ENCODE peak calls at places on chromosomes 3 and 15, in nine cellular contexts. X, J, K, U, V, F, I, C and S are unnamed samples.

GRCh38 chr3:51682079-51682478 is 11.0 kb downstream of the TEX264 start:
- DNase-seq in X (no peak), J (peak), K (peak), U (peak), V (peak), F (no peak), I (peak), C (peak), S (peak)

GRCh38 chr15:77497942-77498361 is 77.3 kb downstream of the HMG20A start:
- DNase-seq in X (no peak), J (no peak), K (peak), U (no peak), V (no peak), F (no peak), I (peak), C (no peak), S (no peak)

GRCh38 chr15:62075595-62076279 is 9.0 kb downstream of the C2CD4A start:
- DNase-seq in X (peak), J (no peak), K (peak), U (no peak), V (peak), F (no peak), I (no peak), C (no peak), S (no peak)

GRCh38 chr3:159766563-159767185 is 222.0 kb upstream of the IL12A start:
- DNase-seq in X (no peak), J (no peak), K (peak), U (no peak), V (peak), F (no peak), I (no peak), C (peak), S (no peak)

GRCh38 chr3:192862408-192863385 is 55.0 kb downstream of the MB21D2 start:
- DNase-seq in X (no peak), J (no peak), K (peak), U (no peak), V (no peak), F (no peak), I (no peak), C (no peak), S (no peak)

GRCh38 chr3:44970916-44971490 is 5.0 kb downstream of the ZDHHC3 start:
- DNase-seq in X (no peak), J (no peak), K (no peak), U (no peak), V (no peak), F (no peak), I (no peak), C (no peak), S (no peak)

GRCh38 chr3:29503969-29504368 is 223.1 kb downstream of the RBMS3 start:
- DNase-seq in X (no peak), J (no peak), K (peak), U (no peak), V (no peak), F (no peak), I (no peak), C (no peak), S (no peak)

GRCh38 chr15:75920079-75920478 is 16.4 kb downstream of the FBXO22 start:
- DNase-seq in X (no peak), J (no peak), K (no peak), U (no peak), V (no peak), F (no peak), I (no peak), C (no peak), S (no peak)

GRCh38 chr15:84606653-84607120 is 5.9 kb downstream of the ZSCAN2 start:
- DNase-seq in X (no peak), J (no peak), K (no peak), U (no peak), V (no peak), F (no peak), I (no peak), C (no peak), S (no peak)

GRCh38 chr3:68306571-68306970 is 625.8 kb downstream of the TAFA4 start:
- DNase-seq in X (no peak), J (no peak), K (no peak), U (no peak), V (no peak), F (no peak), I (no peak), C (peak), S (no peak)

GRCh38 chr15:41862515-41863116 is 24.0 kb downstream of the PLA2G4B start:
- DNase-seq in X (no peak), J (no peak), K (no peak), U (peak), V (no peak), F (peak), I (no peak), C (peak), S (no peak)

GRCh38 chr3:157151627-157152026 is 8.3 kb downstream of the CCNL1 start:
- DNase-seq in X (no peak), J (no peak), K (no peak), U (no peak), V (no peak), F (no peak), I (no peak), C (no peak), S (no peak)

GRCh38 chr15:99613887-99614642 is 48.3 kb downstream of the MEF2A start:
- DNase-seq in X (no peak), J (no peak), K (peak), U (peak), V (no peak), F (no peak), I (no peak), C (no peak), S (no peak)

GRCh38 chr15:62792960-62793758 is 249.4 kb upstream of the TPM1 start:
- DNase-seq in X (no peak), J (no peak), K (no peak), U (no peak), V (peak), F (no peak), I (no peak), C (no peak), S (no peak)

GRCh38 chr3:188088948-188089685 is 64.8 kb upstream of the LPP start:
- DNase-seq in X (no peak), J (no peak), K (no peak), U (no peak), V (no peak), F (no peak), I (no peak), C (no peak), S (no peak)

GRCh38 chr15:93583533-93583932 is 494.5 kb upstream of the RGMA start:
- DNase-seq in X (no peak), J (no peak), K (no peak), U (no peak), V (no peak), F (no peak), I (no peak), C (no peak), S (no peak)

GRCh38 chr15:65368300-65368617 is 9.5 kb downstream of the IGDCC3 start:
- DNase-seq in X (no peak), J (no peak), K (no peak), U (no peak), V (no peak), F (no peak), I (no peak), C (peak), S (no peak)

GRCh38 chr3:194686816-194687637 is 1.3 kb downstream of the FAM43A start:
- DNase-seq in X (no peak), J (peak), K (peak), U (peak), V (peak), F (peak), I (peak), C (peak), S (peak)

GRCh38 chr3:174439621-174440349 is 419.3 kb upstream of the NAALADL2 start:
- DNase-seq in X (no peak), J (no peak), K (peak), U (peak), V (peak), F (no peak), I (no peak), C (no peak), S (no peak)

GRCh38 chr15:38127306-38127731 is 125.3 kb upstream of the SPRED1 start:
- DNase-seq in X (no peak), J (no peak), K (no peak), U (no peak), V (peak), F (peak), I (no peak), C (no peak), S (no peak)

GRCh38 chr3:66036586-66037061 is 2.1 kb downstream of the MAGI1 start:
- DNase-seq in X (no peak), J (no peak), K (peak), U (peak), V (peak), F (no peak), I (no peak), C (peak), S (no peak)

GRCh38 chr3:73480187-73480672 is 144.5 kb downstream of the PDZRN3 start:
- DNase-seq in X (no peak), J (no peak), K (no peak), U (peak), V (no peak), F (no peak), I (no peak), C (peak), S (no peak)

GRCh38 chr3:171653701-171654100 is 156.6 kb downstream of the PLD1 start:
- DNase-seq in X (no peak), J (no peak), K (no peak), U (no peak), V (no peak), F (no peak), I (no peak), C (no peak), S (no peak)

GRCh38 chr3:150355581-150355980 is 52.5 kb upstream of the TSC22D2 start:
- DNase-seq in X (no peak), J (no peak), K (no peak), U (no peak), V (no peak), F (no peak), I (no peak), C (no peak), S (no peak)

GRCh38 chr3:156648086-156648485 is 26.3 kb upstream of the TIPARP start:
- DNase-seq in X (no peak), J (no peak), K (peak), U (no peak), V (peak), F (no peak), I (no peak), C (no peak), S (no peak)

GRCh38 chr3:148078659-148079058 is 619.0 kb upstream of the AGTR1 start:
- DNase-seq in X (no peak), J (no peak), K (peak), U (no peak), V (no peak), F (no peak), I (no peak), C (no peak), S (no peak)

GRCh38 chr3:56590814-56591213 is 33.8 kb downstream of the CCDC66 start:
- DNase-seq in X (no peak), J (no peak), K (no peak), U (no peak), V (no peak), F (no peak), I (no peak), C (peak), S (no peak)

GRCh38 chr3:195123196-195123805 is 147.7 kb downstream of the XXYLT1 start:
- DNase-seq in X (no peak), J (no peak), K (no peak), U (no peak), V (peak), F (no peak), I (no peak), C (peak), S (no peak)

GRCh38 chr15:63176302-63176701 is 13.1 kb upstream of the RAB8B start:
- DNase-seq in X (no peak), J (no peak), K (no peak), U (no peak), V (peak), F (no peak), I (no peak), C (no peak), S (no peak)

GRCh38 chr15:42059661-42060476 is 34.5 kb downstream of the PLA2G4D start:
- DNase-seq in X (no peak), J (peak), K (peak), U (peak), V (peak), F (no peak), I (peak), C (peak), S (peak)

GRCh38 chr3:42179110-42179725 is 86.8 kb downstream of the CCK start:
- DNase-seq in X (no peak), J (no peak), K (peak), U (peak), V (peak), F (no peak), I (no peak), C (peak), S (no peak)

GRCh38 chr3:23202921-23203650 is at the start of gene UBE2E2:
- DNase-seq in X (peak), J (peak), K (peak), U (peak), V (peak), F (peak), I (peak), C (peak), S (peak)

GRCh38 chr3:124774841-124775402 is 44.7 kb downstream of the UMPS start:
- DNase-seq in X (no peak), J (no peak), K (no peak), U (no peak), V (no peak), F (no peak), I (no peak), C (no peak), S (no peak)

GRCh38 chr3:41716391-41716910 is 245.5 kb downstream of the ULK4 start:
- DNase-seq in X (no peak), J (no peak), K (peak), U (no peak), V (no peak), F (no peak), I (no peak), C (no peak), S (no peak)

GRCh38 chr3:138442996-138443395 is 8.6 kb downstream of the ESYT3 start:
- DNase-seq in X (no peak), J (no peak), K (no peak), U (no peak), V (no peak), F (no peak), I (no peak), C (no peak), S (no peak)

GRCh38 chr3:17908399-17909191 is 166.2 kb upstream of the TBC1D5 start:
- DNase-seq in X (no peak), J (no peak), K (no peak), U (no peak), V (no peak), F (no peak), I (no peak), C (peak), S (no peak)

GRCh38 chr15:51380999-51381806 is 39.7 kb downstream of the GLDN start:
- DNase-seq in X (no peak), J (no peak), K (peak), U (peak), V (peak), F (no peak), I (peak), C (peak), S (no peak)

GRCh38 chr3:195007794-195008193 is 263.2 kb downstream of the XXYLT1 start:
- DNase-seq in X (no peak), J (no peak), K (no peak), U (no peak), V (no peak), F (no peak), I (no peak), C (no peak), S (no peak)

GRCh38 chr3:197465996-197466549 is 89.7 kb downstream of the BDH1 start:
- DNase-seq in X (no peak), J (no peak), K (peak), U (no peak), V (peak), F (no peak), I (no peak), C (no peak), S (no peak)